ENCODE peak calls at places on chromosomes 12 and 14, in six cellular contexts. C is neuronal stem cell, W is PC-3, I is IMR-90, Q is astrocyte, K is H9. X is an unnamed sample.

GRCh38 chr12:57240926-57241555 is 9.9 kb downstream of the STAC3 start:
- DNase-seq in Q (no peak), C (no peak), W (peak), I (no peak), K (peak), X (no peak)

GRCh38 chr14:100849432-100849831 is 23.5 kb downstream of the MEG3 start:
- DNase-seq in I (peak), Q (peak), K (no peak), C (no peak), W (peak), X (no peak)

GRCh38 chr14:60241091-60241490 is 7.9 kb upstream of the PPM1A start:
- DNase-seq in K (no peak), W (no peak), C (no peak), I (no peak), Q (no peak), X (no peak)

GRCh38 chr12:3805058-3805457 is 52.1 kb upstream of the CRACR2A start:
- DNase-seq in W (no peak), C (no peak), K (no peak), Q (no peak), I (no peak), X (no peak)

GRCh38 chr12:85441740-85442139 is 161.7 kb downstream of the ALX1 start:
- DNase-seq in I (peak), C (no peak), W (peak), K (no peak), Q (no peak), X (no peak)

GRCh38 chr14:96911499-96912130 is 114.4 kb downstream of the VRK1 start:
- DNase-seq in I (no peak), Q (no peak), W (no peak), C (no peak), K (no peak), X (no peak)

GRCh38 chr12:13428538-13429265 is 232.2 kb downstream of the EMP1 start:
- DNase-seq in Q (peak), W (no peak), C (no peak), K (no peak), I (no peak), X (no peak)

GRCh38 chr12:125687403-125687802 is 622.2 kb downstream of the AACS start:
- DNase-seq in I (no peak), Q (no peak), C (no peak), K (no peak), W (no peak), X (no peak)

GRCh38 chr14:103878180-103878579 is 30.8 kb upstream of the PPP1R13B start:
- DNase-seq in W (no peak), I (no peak), Q (no peak), K (no peak), C (no peak), X (no peak)

GRCh38 chr12:19892186-19892585 is 452.9 kb downstream of the AEBP2 start:
- DNase-seq in Q (no peak), W (no peak), C (no peak), K (no peak), I (peak), X (no peak)

GRCh38 chr14:38211258-38211735 is 3.6 kb downstream of the SSTR1 start:
- DNase-seq in Q (no peak), W (no peak), I (no peak), K (no peak), C (peak), X (no peak)

GRCh38 chr14:61661471-61661988 is 33.8 kb upstream of the HIF1A start:
- DNase-seq in I (peak), W (peak), C (no peak), K (no peak), Q (peak), X (no peak)

GRCh38 chr14:75373616-75374015 is 54.2 kb upstream of the JDP2 start:
- DNase-seq in K (no peak), I (no peak), C (no peak), W (no peak), Q (no peak), X (no peak)

GRCh38 chr12:11862794-11863193 is 207.9 kb upstream of the BCL2L14 start:
- DNase-seq in W (no peak), Q (peak), C (no peak), K (no peak), I (peak), X (no peak)

GRCh38 chr12:25694072-25694471 is 141.0 kb upstream of the LMNTD1 start:
- DNase-seq in C (no peak), Q (peak), I (peak), W (peak), K (no peak), X (no peak)

GRCh38 chr14:98912655-98913054 is 359.3 kb downstream of the BCL11B start:
- DNase-seq in W (no peak), Q (no peak), I (no peak), C (no peak), K (no peak), X (peak)

GRCh38 chr14:99655521-99655920 is 10.6 kb downstream of the HHIPL1 start:
- DNase-seq in I (peak), K (no peak), Q (peak), C (no peak), W (no peak), X (no peak)

GRCh38 chr12:116542345-116542950 is 16.7 kb upstream of the MAP1LC3B2 start:
- DNase-seq in Q (no peak), W (peak), K (no peak), I (no peak), C (no peak), X (no peak)

GRCh38 chr14:93331375-93332031 is 1.3 kb downstream of the BTBD7 start:
- DNase-seq in C (no peak), K (no peak), Q (no peak), I (no peak), W (peak), X (no peak)

GRCh38 chr12:65306603-65307501 is 28.4 kb downstream of the MSRB3 start:
- DNase-seq in I (peak), W (peak), K (peak), Q (peak), C (no peak), X (peak)
- H2AFZ ChIP-seq in I (peak), W (peak), K (no peak), Q (peak), C (no peak), X (no peak)

DNA sequence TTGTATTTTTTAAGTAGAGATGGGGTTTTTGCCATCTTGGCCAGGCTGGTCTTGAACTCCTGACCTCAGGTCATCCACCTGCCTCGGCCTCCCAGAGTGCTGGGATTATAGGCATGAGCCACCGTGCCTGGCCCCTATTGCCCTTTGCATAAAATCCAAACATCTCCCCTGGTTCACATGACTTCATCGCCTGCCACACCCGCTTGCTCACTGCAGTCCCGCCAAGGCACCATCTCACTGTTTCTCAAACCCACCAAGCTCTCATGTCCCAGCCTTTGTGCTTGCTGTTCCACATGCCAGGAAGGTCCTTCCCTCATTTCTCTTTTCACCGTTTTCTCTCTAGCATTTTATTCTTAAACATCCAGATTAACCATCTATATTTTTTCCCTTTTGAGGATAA is 9.7 kb downstream of the RHOF start:
- DNase-seq in W (peak), I (no peak), C (no peak), K (no peak), Q (no peak), X (no peak)
- H3K9ac ChIP-seq in W (peak), I (no peak), C (no peak), K (no peak), Q (peak), X (no peak)

GRCh38 chr12:124610021-124610606 is 42.7 kb upstream of the NCOR2 start:
- DNase-seq in W (no peak), K (no peak), Q (no peak), C (no peak), I (no peak), X (no peak)
- H3K27ac ChIP-seq in W (no peak), K (no peak), Q (no peak), C (no peak), I (no peak), X (no peak)

GRCh38 chr12:70367268-70368141 is 1.4 kb downstream of the KCNMB4 start:
- DNase-seq in C (peak), I (peak), Q (peak), W (no peak), K (no peak), X (no peak)

GRCh38 chr12:70366581-70367267 is 634 bp downstream of the KCNMB4 start:
- DNase-seq in W (peak), C (peak), I (peak), Q (peak), K (peak), X (peak)

GRCh38 chr12:70364695-70365397 is 1.2 kb upstream of the KCNMB4 start:
- DNase-seq in W (no peak), K (no peak), C (peak), I (no peak), Q (no peak), X (no peak)

GRCh38 chr12:70365648-70366518 is at the start of gene KCNMB4:
- DNase-seq in W (peak), C (peak), I (peak), K (peak), Q (peak), X (peak)

GRCh38 chr12:70365398-70365647 is 767 bp upstream of the KCNMB4 start:
- DNase-seq in Q (no peak), K (peak), W (no peak), I (no peak), C (no peak), X (no peak)
- H2AFZ ChIP-seq in Q (peak), K (no peak), W (peak), I (peak), C (peak), X (peak)